ENCODE peak calls at places on chromosomes 1 and 21, in nine cellular contexts. S, O, J, L, T, U, Y, Z and I are unnamed samples.

GRCh38 chr1:56327195-56327594 is 252.2 kb downstream of the PLPP3 start:
- DNase-seq in S (no peak), O (no peak), J (no peak), L (no peak), T (no peak), U (no peak), Y (no peak), Z (no peak), I (no peak)

GRCh38 chr1:44239961-44240371 is 26.7 kb downstream of the DMAP1 start:
- DNase-seq in S (no peak), O (no peak), J (peak), L (no peak), T (no peak), U (no peak), Y (peak), Z (no peak), I (no peak)

GRCh38 chr21:42569732-42570301 is 56.2 kb downstream of the SLC37A1 start:
- DNase-seq in S (peak), O (peak), J (no peak), L (peak), T (no peak), U (no peak), Y (no peak), Z (peak), I (no peak)

GRCh38 chr1:20411196-20411980 is 74.6 kb downstream of the CAMK2N1 start:
- DNase-seq in S (peak), O (no peak), J (no peak), L (no peak), T (peak), U (peak), Y (no peak), Z (no peak), I (no peak)

GRCh38 chr1:218521414-218522169 is 176.5 kb downstream of the TGFB2 start:
- DNase-seq in S (peak), O (peak), J (peak), L (no peak), T (peak), U (no peak), Y (peak), Z (no peak), I (peak)

GRCh38 chr1:92356956-92357355 is 58.1 kb downstream of the RPAP2 start:
- DNase-seq in S (no peak), O (no peak), J (no peak), L (no peak), T (peak), U (no peak), Y (no peak), Z (no peak), I (no peak)

GRCh38 chr1:34113887-34114286 is 51.1 kb downstream of the CSMD2 start:
- DNase-seq in S (no peak), O (no peak), J (no peak), L (no peak), T (no peak), U (peak), Y (no peak), Z (no peak), I (no peak)

GRCh38 chr1:226475112-226475511 is 67.2 kb upstream of the PARP1 start:
- DNase-seq in S (no peak), O (no peak), J (no peak), L (no peak), T (no peak), U (no peak), Y (no peak), Z (no peak), I (no peak)

GRCh38 chr1:62438163-62438562 is 1.3 kb downstream of the USP1 start:
- DNase-seq in S (no peak), O (no peak), J (no peak), L (no peak), T (no peak), U (no peak), Y (no peak), Z (no peak), I (no peak)

GRCh38 chr1:20496241-20496661 is 10.2 kb upstream of the CAMK2N1 start:
- DNase-seq in S (no peak), O (no peak), J (no peak), L (no peak), T (peak), U (no peak), Y (no peak), Z (no peak), I (no peak)

GRCh38 chr1:165829888-165830287 is 2.5 kb downstream of the UCK2 start:
- DNase-seq in S (no peak), O (no peak), J (no peak), L (no peak), T (no peak), U (no peak), Y (no peak), Z (no peak), I (no peak)

GRCh38 chr1:2416403-2416802 is 4.0 kb upstream of the PEX10 start:
- DNase-seq in S (peak), O (no peak), J (no peak), L (no peak), T (no peak), U (no peak), Y (no peak), Z (no peak), I (no peak)

GRCh38 chr21:44935533-44935927 is 4.3 kb upstream of the SLX9 start:
- DNase-seq in S (no peak), O (no peak), J (no peak), L (peak), T (no peak), U (no peak), Y (no peak), Z (no peak), I (no peak)

GRCh38 chr1:114010433-114011184 is 31.3 kb downstream of the OLFML3 start:
- DNase-seq in S (no peak), O (no peak), J (no peak), L (no peak), T (no peak), U (no peak), Y (no peak), Z (no peak), I (no peak)

GRCh38 chr1:14983277-14983676 is 170.3 kb upstream of the TMEM51 start:
- DNase-seq in S (no peak), O (no peak), J (no peak), L (no peak), T (no peak), U (no peak), Y (no peak), Z (no peak), I (no peak)

GRCh38 chr1:29200905-29201594 is 19.4 kb upstream of the SRSF4 start:
- DNase-seq in S (no peak), O (no peak), J (no peak), L (no peak), T (peak), U (no peak), Y (no peak), Z (no peak), I (no peak)

GRCh38 chr1:156465747-156466365 is 34.7 kb downstream of the MEF2D start:
- DNase-seq in S (no peak), O (no peak), J (no peak), L (no peak), T (no peak), U (no peak), Y (no peak), Z (peak), I (no peak)

GRCh38 chr1:174171078-174171477 is 11.8 kb downstream of the RABGAP1L start:
- DNase-seq in S (no peak), O (no peak), J (no peak), L (no peak), T (no peak), U (no peak), Y (no peak), Z (no peak), I (no peak)

GRCh38 chr1:94101613-94101940 is 19.4 kb downstream of the ABCA4 start:
- DNase-seq in S (no peak), O (no peak), J (peak), L (no peak), T (peak), U (no peak), Y (no peak), Z (no peak), I (no peak)

GRCh38 chr1:68175621-68176398 is 56.5 kb downstream of the WLS start:
- DNase-seq in S (no peak), O (peak), J (no peak), L (no peak), T (peak), U (no peak), Y (no peak), Z (no peak), I (no peak)
- TF ChIP-seq POLR2A in S (no peak), O (no peak), J (no peak), L (no peak), T (no peak), U (no peak), Y (no peak), Z (no peak), I (no peak)

GRCh38 chr1:238161955-238162354 is 271.2 kb upstream of the ZP4 start:
- DNase-seq in S (no peak), O (no peak), J (no peak), L (no peak), T (no peak), U (no peak), Y (no peak), Z (no peak), I (no peak)
- TF ChIP-seq POLR2A in S (no peak), O (no peak), J (no peak), L (no peak), T (no peak), U (no peak), Y (no peak), Z (no peak), I (no peak)

DNA sequence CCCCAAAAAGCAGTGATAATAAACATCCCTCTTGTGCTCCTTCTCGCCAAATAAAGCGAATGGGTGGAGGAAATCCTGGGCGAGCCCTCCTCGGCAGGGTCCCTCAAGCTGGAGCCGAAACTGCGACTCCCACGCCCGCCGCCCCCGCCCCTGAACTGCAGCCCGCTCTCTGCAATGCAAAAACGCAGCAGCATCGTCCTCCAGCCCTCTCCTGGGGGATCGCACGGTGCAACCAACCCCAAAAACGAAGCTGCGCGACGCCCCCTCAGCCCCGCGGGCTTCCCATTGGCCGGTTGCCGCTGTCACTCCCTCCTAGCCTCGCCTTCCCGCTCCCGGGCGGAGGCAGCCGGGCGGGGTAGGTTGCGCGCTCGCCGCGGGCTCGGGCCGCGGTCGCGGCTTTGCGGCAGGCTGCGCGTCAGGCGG is at the start of gene TMCC2:
- DNase-seq in S (peak), O (peak), J (peak), L (peak), T (peak), U (peak), Y (peak), Z (peak), I (peak)
- TF ChIP-seq POLR2A in S (no peak), O (peak), J (peak), L (no peak), T (no peak), U (peak), Y (no peak), Z (no peak), I (no peak)

DNA sequence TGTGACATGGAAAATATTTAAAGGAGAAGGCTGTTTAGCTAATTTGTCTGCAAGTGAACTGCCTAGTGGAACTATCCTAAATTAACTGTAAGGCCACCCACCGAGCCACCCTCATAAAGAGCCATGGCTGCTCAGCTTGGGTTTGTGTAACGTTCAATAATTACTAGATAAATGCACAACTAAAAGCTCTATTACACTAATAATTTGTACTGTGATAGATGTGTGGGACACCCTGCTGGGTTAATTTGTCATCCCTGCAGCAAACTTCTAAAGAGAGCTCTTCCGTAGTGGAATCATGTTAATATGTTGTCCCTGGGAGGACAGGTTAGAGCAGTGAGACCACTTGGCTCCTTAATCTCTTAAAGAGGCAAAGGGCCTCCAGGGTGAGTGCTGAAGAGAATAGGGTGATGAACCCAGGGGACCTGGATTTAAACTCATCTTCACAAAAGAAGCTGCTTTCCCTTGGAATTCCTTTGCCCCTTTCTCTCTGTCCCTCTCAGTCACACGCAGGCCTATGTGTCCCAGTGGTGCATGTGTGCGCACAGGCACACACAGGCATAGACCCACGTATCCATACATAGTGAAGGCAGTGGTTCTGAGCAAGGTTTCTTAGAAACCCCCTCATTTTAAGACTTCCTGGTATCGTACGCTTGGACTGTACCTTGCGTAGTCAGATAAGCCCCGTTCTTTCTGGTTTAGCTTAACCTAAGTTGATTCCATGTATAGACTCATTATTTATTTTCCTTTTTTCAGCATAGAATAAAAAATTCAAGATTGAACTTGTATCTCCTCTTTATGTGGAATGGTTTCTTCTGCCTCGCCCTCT is 310.3 kb downstream of the NFIA start:
- DNase-seq in S (no peak), O (no peak), J (no peak), L (no peak), T (no peak), U (no peak), Y (no peak), Z (no peak), I (no peak)
- TF ChIP-seq POLR2A in S (no peak), O (no peak), J (no peak), L (no peak), T (no peak), U (no peak), Y (no peak), Z (no peak), I (no peak)

DNA sequence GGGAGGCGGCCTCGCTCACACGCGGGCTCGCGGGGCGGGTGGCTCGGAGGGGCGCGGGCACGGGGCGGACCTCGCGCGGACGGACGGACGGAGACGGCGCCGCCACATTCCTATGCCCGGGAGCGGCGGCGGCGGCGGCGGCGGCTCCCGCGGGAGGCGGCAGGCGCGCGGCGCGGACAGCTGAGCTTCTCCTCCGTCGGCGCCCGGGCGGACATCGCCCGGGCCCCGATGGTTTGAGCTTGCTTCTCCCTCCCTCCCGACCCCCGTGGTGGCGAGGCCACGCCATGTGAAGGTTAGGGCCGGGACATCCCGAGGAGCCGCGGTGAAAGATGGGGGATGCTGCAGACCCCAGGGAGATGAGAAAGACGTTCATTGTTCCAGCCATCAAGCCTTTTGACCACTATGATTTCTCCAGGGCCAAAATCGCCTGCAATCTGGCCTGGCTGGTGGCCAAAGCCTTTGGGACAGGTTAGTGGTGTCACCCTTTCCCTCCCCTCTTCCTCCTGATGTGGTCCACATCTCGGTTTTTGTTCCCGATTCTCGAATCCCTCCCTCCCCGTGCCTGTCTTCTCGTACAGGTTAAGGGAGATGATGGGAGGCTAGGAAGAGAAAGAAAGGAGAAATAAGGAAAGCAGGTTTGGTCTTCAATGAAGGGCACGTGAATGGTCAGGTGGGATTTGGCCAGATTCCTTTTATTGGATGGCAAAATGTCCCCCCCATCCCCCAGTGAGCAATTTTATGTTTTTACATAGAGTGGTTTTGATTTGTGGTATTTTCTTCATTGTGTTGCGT is 1.0 kb downstream of the CAMSAP2 start:
- DNase-seq in S (peak), O (peak), J (no peak), L (peak), T (no peak), U (peak), Y (peak), Z (peak), I (no peak)
- TF ChIP-seq POLR2A in S (no peak), O (peak), J (peak), L (no peak), T (no peak), U (peak), Y (no peak), Z (no peak), I (no peak)

DNA sequence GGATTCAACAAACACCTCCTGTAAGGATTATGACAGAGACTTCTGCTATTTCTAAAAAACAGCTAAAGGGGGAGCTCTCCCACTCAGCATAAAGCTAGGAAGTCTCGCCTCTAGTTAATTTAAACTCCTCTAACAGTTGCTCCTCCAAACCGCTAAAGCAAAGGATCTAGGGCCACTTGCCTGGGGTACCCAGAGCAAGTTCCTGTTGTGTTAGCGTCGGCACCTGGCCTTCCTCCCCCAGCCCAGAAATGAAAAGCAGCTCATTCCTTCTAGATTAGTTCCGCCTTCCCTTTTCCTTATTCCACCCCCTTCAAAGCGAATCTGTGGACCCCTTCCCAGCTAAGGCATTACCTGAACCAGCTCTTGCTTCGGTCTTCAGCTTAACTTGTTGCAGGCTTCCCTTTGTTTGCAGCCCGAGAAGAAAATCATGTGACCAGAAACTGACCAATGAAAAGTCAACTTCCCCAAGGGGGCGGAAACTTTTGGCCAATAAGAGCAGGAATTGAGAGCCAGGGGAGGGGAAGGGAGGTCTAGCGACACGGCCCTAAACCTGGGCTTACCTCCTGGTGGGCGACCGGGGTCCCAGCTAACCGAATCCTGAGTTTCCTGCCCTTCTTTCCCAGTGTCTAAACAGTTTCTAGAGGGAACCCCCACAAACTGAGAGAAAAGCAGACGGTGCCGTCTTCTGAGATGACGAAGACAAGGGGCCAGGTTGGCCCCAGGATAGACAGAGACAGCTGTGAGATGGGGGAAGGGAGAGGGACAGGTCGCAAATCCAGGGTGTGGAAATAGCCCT is at the start of gene PBXIP1:
- DNase-seq in S (peak), O (peak), J (peak), L (peak), T (peak), U (peak), Y (peak), Z (peak), I (peak)
- TF ChIP-seq POLR2A in S (no peak), O (peak), J (peak), L (peak), T (peak), U (no peak), Y (no peak), Z (no peak), I (no peak)